ENCODE peak calls at places on chromosomes 11 and 22, in five cellular contexts. F is brain microvascular endothelial cell, S is right atrium auricular region, G is cardiac muscle cell, Z is stomach. B is an unnamed sample. For H3K36me3, the result is how much of the 10 kb centered on the place peaks cover.

GRCh38 chr11:109096266-109096665 is 325.7 kb upstream of the C11orf87 start:
- DNase-seq in F (peak), S (no peak), G (no peak), Z (no peak), B (no peak)

GRCh38 chr22:50576070-50576469 is 2.2 kb downstream of the CPT1B start:
- DNase-seq in F (peak), S (no peak), G (peak), Z (no peak), B (no peak)

GRCh38 chr11:120304526-120304925 is 20.6 kb upstream of the TLCD5 start:
- DNase-seq in F (no peak), S (no peak), G (no peak), Z (no peak), B (no peak)

GRCh38 chr11:73889019-73889418 is 12.2 kb downstream of the PAAF1 start:
- DNase-seq in F (no peak), S (no peak), G (peak), Z (no peak), B (no peak)

GRCh38 chr11:130315354-130315970 is 745 bp upstream of the ZBTB44 start:
- DNase-seq in F (no peak), S (no peak), G (peak), Z (peak), B (peak)

GRCh38 chr11:12628322-12628721 is 45.9 kb upstream of the TEAD1 start:
- DNase-seq in F (no peak), S (no peak), G (no peak), Z (no peak), B (no peak)

GRCh38 chr11:110621826-110622225 is 90.4 kb downstream of the ARHGAP20 start:
- DNase-seq in F (no peak), S (no peak), G (peak), Z (no peak), B (no peak)

GRCh38 chr22:34950480-34950879 is 115.5 kb upstream of the ISX start:
- DNase-seq in F (no peak), S (no peak), G (no peak), Z (no peak), B (no peak)

GRCh38 chr22:49300241-49300640 is 527.4 kb downstream of the BRD1 start:
- DNase-seq in F (no peak), S (peak), G (no peak), Z (no peak), B (no peak)

GRCh38 chr22:31150615-31151014 is 9.4 kb upstream of the RNF185 start:
- DNase-seq in F (no peak), S (no peak), G (no peak), Z (no peak), B (no peak)

GRCh38 chr22:37256075-37256726 is 12.1 kb upstream of the RAC2 start:
- DNase-seq in F (no peak), S (no peak), G (no peak), Z (no peak), B (no peak)

GRCh38 chr11:76251576-76251975 is 45.3 kb upstream of the WNT11 start:
- DNase-seq in F (no peak), S (no peak), G (peak), Z (no peak), B (no peak)

DNA sequence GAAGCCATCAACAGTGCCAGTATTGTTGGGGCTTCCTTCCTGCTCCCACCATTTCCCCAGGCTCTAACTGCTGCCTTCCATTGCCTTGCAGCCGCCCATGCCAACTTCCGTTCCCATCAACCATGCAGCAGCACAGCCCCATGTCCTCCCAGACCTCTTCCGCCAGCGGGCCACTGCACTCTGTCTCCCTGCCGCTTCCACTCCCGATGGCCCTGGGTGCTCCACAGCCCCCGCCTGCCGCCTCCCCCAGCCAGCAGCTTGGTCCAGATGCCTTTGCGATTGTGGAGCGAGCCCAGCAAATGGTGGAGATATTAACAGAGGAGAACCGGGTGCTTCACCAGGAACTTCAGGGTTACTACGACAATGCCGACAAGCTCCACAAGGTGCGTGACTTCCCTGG is 53.3 kb downstream of the AMOTL1 start:
- DNase-seq in F (no peak), S (no peak), G (no peak), Z (no peak), B (no peak)
- H3K36me3 ChIP-seq in F (half or more), S (under half), G (under half), Z (under half), B (under half)

GRCh38 chr22:19175026-19175601 is 3.4 kb downstream of the SLC25A1 start:
- DNase-seq in F (no peak), S (no peak), G (no peak), Z (no peak), B (no peak)
- H3K36me3 ChIP-seq in F (under half), S (under half), G (under half), Z (under half), B (under half)

GRCh38 chr11:46675949-46676348 is 24.5 kb downstream of the ARHGAP1 start:
- DNase-seq in F (no peak), S (no peak), G (no peak), Z (no peak), B (no peak)
- H3K36me3 ChIP-seq in F (half or more), S (half or more), G (under half), Z (half or more), B (under half)

GRCh38 chr11:68932933-68933577 is 29.4 kb downstream of the IGHMBP2 start:
- DNase-seq in F (no peak), S (no peak), G (no peak), Z (no peak), B (no peak)
- H3K36me3 ChIP-seq in F (under half), S (half or more), G (under half), Z (half or more), B (under half)

GRCh38 chr11:78381867-78382266 is 35.8 kb downstream of the GAB2 start:
- DNase-seq in F (no peak), S (no peak), G (no peak), Z (no peak), B (no peak)

GRCh38 chr11:78377625-78378418 is 39.8 kb downstream of the GAB2 start:
- DNase-seq in F (no peak), S (no peak), G (no peak), Z (no peak), B (peak)

GRCh38 chr11:78376858-78377257 is 40.8 kb downstream of the GAB2 start:
- DNase-seq in F (no peak), S (no peak), G (no peak), Z (no peak), B (no peak)

GRCh38 chr11:78380615-78381029 is 37.0 kb downstream of the GAB2 start:
- DNase-seq in F (peak), S (no peak), G (peak), Z (no peak), B (no peak)

DNA sequence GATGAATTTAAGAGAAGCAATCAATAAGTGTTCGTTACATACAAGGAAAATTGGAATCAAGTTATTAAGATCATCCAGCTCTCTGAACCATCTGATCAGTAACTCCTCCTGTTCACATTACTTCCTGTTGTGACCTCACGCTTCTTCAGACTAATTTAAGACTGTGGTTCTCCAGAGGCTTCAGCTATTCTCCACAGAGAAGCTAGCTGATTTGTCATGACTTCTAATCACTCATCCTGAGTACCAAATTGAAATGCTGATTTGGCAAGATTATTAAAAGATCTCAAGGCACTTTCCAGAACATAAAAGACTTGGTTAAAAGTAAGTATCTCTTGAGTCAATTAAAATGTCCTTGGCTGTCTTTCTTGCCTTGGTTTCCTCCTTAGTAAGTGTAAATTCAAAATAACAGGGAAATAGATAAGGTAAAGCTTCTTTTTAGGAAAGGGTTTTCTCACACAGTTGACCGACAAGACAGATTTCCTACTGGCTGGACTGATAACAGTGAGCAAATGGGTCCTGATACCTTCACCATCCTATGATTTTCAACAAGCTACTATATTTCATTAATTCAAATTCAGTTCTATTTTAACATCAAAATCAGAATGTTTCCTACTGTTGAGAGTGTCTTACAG is 38.5 kb downstream of the GAB2 start:
- DNase-seq in F (no peak), S (no peak), G (peak), Z (no peak), B (no peak)
- H3K36me3 ChIP-seq in F (under half), S (under half), G (under half), Z (under half), B (under half)